ENCODE peak calls at places on chromosomes 7 and 10, in five cellular contexts. One of them, this sample, is unnamed.

GRCh38 chr10:104353325-104354048 is at the start of gene CFAP58:
- DNase-seq in SK-N-SH: peak; percentile 89
- DNase-seq in mammary epithelial cell: peak; percentile 88
- DNase-seq in IMR-90: peak; percentile 70
- DNase-seq in colonic mucosa: peak; percentile 97
- DNase-seq in this sample: peak; percentile 91

GRCh38 chr10:56142092-56142728 is 218.8 kb downstream of the ZWINT start:
- DNase-seq in SK-N-SH: no peak
- DNase-seq in mammary epithelial cell: no peak
- DNase-seq in IMR-90: no peak
- DNase-seq in colonic mucosa: no peak
- DNase-seq in this sample: no peak

GRCh38 chr7:129781128-129781855 is 169.8 kb downstream of the NRF1 start:
- DNase-seq in SK-N-SH: peak; percentile 75
- DNase-seq in mammary epithelial cell: no peak
- DNase-seq in IMR-90: no peak
- DNase-seq in colonic mucosa: no peak
- DNase-seq in this sample: no peak

GRCh38 chr7:44215531-44215930 is 14.8 kb downstream of the YKT6 start:
- DNase-seq in SK-N-SH: peak; percentile 38
- DNase-seq in mammary epithelial cell: no peak
- DNase-seq in IMR-90: no peak
- DNase-seq in colonic mucosa: no peak
- DNase-seq in this sample: no peak

GRCh38 chr10:18279202-18279601 is 139.0 kb downstream of the CACNB2 start:
- DNase-seq in SK-N-SH: no peak
- DNase-seq in mammary epithelial cell: peak; percentile 21
- DNase-seq in IMR-90: peak; percentile 61
- DNase-seq in colonic mucosa: no peak
- DNase-seq in this sample: no peak

GRCh38 chr7:156487811-156488523 is 152.6 kb upstream of the RNF32 start:
- DNase-seq in SK-N-SH: no peak
- DNase-seq in mammary epithelial cell: no peak
- DNase-seq in IMR-90: no peak
- DNase-seq in colonic mucosa: no peak
- DNase-seq in this sample: no peak

GRCh38 chr10:102648889-102649752 is 4.8 kb downstream of the TRIM8 start:
- DNase-seq in SK-N-SH: peak; percentile 58
- DNase-seq in mammary epithelial cell: no peak
- DNase-seq in IMR-90: no peak
- DNase-seq in colonic mucosa: no peak
- DNase-seq in this sample: no peak

GRCh38 chr10:117374506-117375359 is 507 bp downstream of the PDZD8 start:
- DNase-seq in SK-N-SH: peak; percentile 54
- DNase-seq in mammary epithelial cell: no peak
- DNase-seq in IMR-90: peak; percentile 46
- DNase-seq in colonic mucosa: peak; percentile 42
- DNase-seq in this sample: peak; percentile 19

GRCh38 chr7:130734525-130735272 is 692 bp upstream of the KLF14 start:
- DNase-seq in SK-N-SH: peak; percentile 41
- DNase-seq in mammary epithelial cell: peak; percentile 2
- DNase-seq in IMR-90: peak; percentile 3
- DNase-seq in colonic mucosa: no peak
- DNase-seq in this sample: no peak

GRCh38 chr7:34158311-34158710 is 253.0 kb downstream of the BMPER start:
- DNase-seq in SK-N-SH: no peak
- DNase-seq in mammary epithelial cell: no peak
- DNase-seq in IMR-90: peak; percentile 41
- DNase-seq in colonic mucosa: no peak
- DNase-seq in this sample: no peak

GRCh38 chr10:131131726-131132561 is 179.6 kb downstream of the TCERG1L start:
- DNase-seq in SK-N-SH: no peak
- DNase-seq in mammary epithelial cell: no peak
- DNase-seq in IMR-90: no peak
- DNase-seq in colonic mucosa: no peak
- DNase-seq in this sample: no peak

GRCh38 chr7:156903232-156903909 is 10.4 kb upstream of the LMBR1 start:
- DNase-seq in SK-N-SH: no peak
- DNase-seq in mammary epithelial cell: peak; percentile 79
- DNase-seq in IMR-90: peak; percentile 19
- DNase-seq in colonic mucosa: no peak
- DNase-seq in this sample: peak; percentile 90

GRCh38 chr7:16528520-16528919 is 1.9 kb downstream of the LRRC72 start:
- DNase-seq in SK-N-SH: no peak
- DNase-seq in mammary epithelial cell: no peak
- DNase-seq in IMR-90: peak; percentile 22
- DNase-seq in colonic mucosa: no peak
- DNase-seq in this sample: no peak

GRCh38 chr7:140695381-140695780 is 1.1 kb upstream of the NDUFB2 start:
- DNase-seq in SK-N-SH: no peak
- DNase-seq in mammary epithelial cell: no peak
- DNase-seq in IMR-90: no peak
- DNase-seq in colonic mucosa: no peak
- DNase-seq in this sample: no peak

GRCh38 chr7:140696679-140697446 is at the start of gene NDUFB2:
- DNase-seq in SK-N-SH: peak; percentile 96
- DNase-seq in mammary epithelial cell: peak; percentile 91
- DNase-seq in IMR-90: peak; percentile 76
- DNase-seq in colonic mucosa: peak; percentile 85
- DNase-seq in this sample: peak; percentile 61

GRCh38 chr7:140694592-140694991 is 1.9 kb upstream of the NDUFB2 start:
- DNase-seq in SK-N-SH: no peak
- DNase-seq in mammary epithelial cell: no peak
- DNase-seq in IMR-90: no peak
- DNase-seq in colonic mucosa: no peak
- DNase-seq in this sample: no peak

GRCh38 chr7:140697447-140698143 is 1.1 kb downstream of the NDUFB2 start:
- DNase-seq in SK-N-SH: no peak
- DNase-seq in mammary epithelial cell: no peak
- DNase-seq in IMR-90: peak; percentile 64
- DNase-seq in colonic mucosa: no peak
- DNase-seq in this sample: no peak

DNA sequence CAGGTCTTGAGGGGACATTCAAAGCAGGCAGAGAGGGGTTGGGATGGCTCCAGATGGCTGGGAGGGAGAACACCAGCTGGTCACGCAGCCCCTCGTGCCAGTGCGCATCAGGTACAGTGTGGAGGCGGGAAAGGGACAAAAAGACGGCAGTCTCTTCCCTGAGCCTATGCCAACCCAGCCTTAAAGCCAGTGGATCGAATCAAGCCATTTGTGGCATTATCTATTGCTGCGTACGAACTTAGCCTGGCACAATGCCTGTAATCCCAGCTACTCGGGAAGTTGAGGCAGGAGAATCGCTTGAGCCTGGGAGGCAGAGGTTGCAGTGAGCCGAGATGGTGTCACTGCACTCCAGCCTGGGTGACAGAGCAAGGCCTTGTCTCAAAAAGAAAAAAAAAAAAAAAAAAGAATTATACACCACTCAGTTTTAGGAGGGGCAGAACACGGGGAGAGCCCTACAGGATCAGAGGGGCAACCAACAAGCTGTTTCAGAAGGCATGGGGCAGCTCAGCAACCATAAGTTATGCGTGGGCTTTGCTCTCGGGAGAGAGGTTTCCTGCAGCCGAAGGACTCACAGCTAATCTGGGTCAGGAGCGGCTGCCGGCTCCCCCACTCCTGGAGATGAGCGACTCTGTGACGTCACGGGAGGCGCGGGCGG is 357 bp upstream of the NDUFB2 start:
- DNase-seq in SK-N-SH: peak; percentile 99
- DNase-seq in mammary epithelial cell: no peak
- DNase-seq in IMR-90: peak; percentile 89
- DNase-seq in colonic mucosa: peak; percentile 97
- DNase-seq in this sample: peak; percentile 92
- H3K9ac ChIP-seq in SK-N-SH: peak overlapping the region; percentile 85
- H3K9ac ChIP-seq in mammary epithelial cell: peak overlapping the region; percentile 31
- H3K9ac ChIP-seq in IMR-90: peak overlapping the region; percentile 86
- H3K9ac ChIP-seq in colonic mucosa: peak overlapping the region; percentile 57
- H3K9ac ChIP-seq in this sample: peak overlapping the region; percentile 90

GRCh38 chr7:27107391-27107900 is 5.0 kb upstream of the HOXA2 start:
- DNase-seq in SK-N-SH: no peak
- DNase-seq in mammary epithelial cell: peak; percentile 64
- DNase-seq in IMR-90: peak; percentile 86
- DNase-seq in colonic mucosa: peak; percentile 66
- DNase-seq in this sample: no peak
- H3K4me3 ChIP-seq in SK-N-SH: no peak overlapping the region
- H3K4me3 ChIP-seq in mammary epithelial cell: peak overlapping the region; percentile 43
- H3K4me3 ChIP-seq in IMR-90: peak overlapping the region; percentile 23
- H3K4me3 ChIP-seq in colonic mucosa: peak overlapping the region; percentile 3
- H3K4me3 ChIP-seq in this sample: no peak overlapping the region

GRCh38 chr7:128763541-128763940 is 12.1 kb downstream of the OPN1SW start:
- DNase-seq in SK-N-SH: no peak
- DNase-seq in mammary epithelial cell: no peak
- DNase-seq in IMR-90: no peak
- DNase-seq in colonic mucosa: no peak
- DNase-seq in this sample: no peak

GRCh38 chr7:128770238-128770637 is 5.4 kb downstream of the OPN1SW start:
- DNase-seq in SK-N-SH: no peak
- DNase-seq in mammary epithelial cell: no peak
- DNase-seq in IMR-90: peak; percentile 53
- DNase-seq in colonic mucosa: no peak
- DNase-seq in this sample: no peak

GRCh38 chr7:128767475-128768110 is 8.0 kb downstream of the OPN1SW start:
- DNase-seq in SK-N-SH: no peak
- DNase-seq in mammary epithelial cell: no peak
- DNase-seq in IMR-90: no peak
- DNase-seq in colonic mucosa: no peak
- DNase-seq in this sample: no peak
- H3K9ac ChIP-seq in SK-N-SH: no peak overlapping the region
- H3K9ac ChIP-seq in mammary epithelial cell: no peak overlapping the region
- H3K9ac ChIP-seq in IMR-90: no peak overlapping the region
- H3K9ac ChIP-seq in colonic mucosa: no peak overlapping the region
- H3K9ac ChIP-seq in this sample: no peak overlapping the region

GRCh38 chr10:114683162-114683561 is 25.1 kb upstream of the ABLIM1 start:
- DNase-seq in SK-N-SH: no peak
- DNase-seq in mammary epithelial cell: peak; percentile 74
- DNase-seq in IMR-90: no peak
- DNase-seq in colonic mucosa: no peak
- DNase-seq in this sample: peak; percentile 4

GRCh38 chr10:114684085-114684821 is 26.2 kb upstream of the ABLIM1 start:
- DNase-seq in SK-N-SH: peak; percentile 24
- DNase-seq in mammary epithelial cell: no peak
- DNase-seq in IMR-90: peak; percentile 30
- DNase-seq in colonic mucosa: peak; percentile 79
- DNase-seq in this sample: peak; percentile 43

GRCh38 chr10:114684822-114685209 is 26.7 kb upstream of the ABLIM1 start:
- DNase-seq in SK-N-SH: peak; percentile 33
- DNase-seq in mammary epithelial cell: peak; percentile 51
- DNase-seq in IMR-90: peak; percentile 85
- DNase-seq in colonic mucosa: peak; percentile 62
- DNase-seq in this sample: peak; percentile 70

GRCh38 chr10:114682532-114682931 is 24.5 kb upstream of the ABLIM1 start:
- DNase-seq in SK-N-SH: no peak
- DNase-seq in mammary epithelial cell: no peak
- DNase-seq in IMR-90: no peak
- DNase-seq in colonic mucosa: no peak
- DNase-seq in this sample: no peak

GRCh38 chr10:114683593-114683992 is 25.5 kb upstream of the ABLIM1 start:
- DNase-seq in SK-N-SH: no peak
- DNase-seq in mammary epithelial cell: no peak
- DNase-seq in IMR-90: no peak
- DNase-seq in colonic mucosa: no peak
- DNase-seq in this sample: no peak
- H3K4me3 ChIP-seq in SK-N-SH: peak overlapping the region; percentile 29
- H3K4me3 ChIP-seq in mammary epithelial cell: no peak overlapping the region
- H3K4me3 ChIP-seq in IMR-90: no peak overlapping the region
- H3K4me3 ChIP-seq in colonic mucosa: no peak overlapping the region
- H3K4me3 ChIP-seq in this sample: no peak overlapping the region

DNA sequence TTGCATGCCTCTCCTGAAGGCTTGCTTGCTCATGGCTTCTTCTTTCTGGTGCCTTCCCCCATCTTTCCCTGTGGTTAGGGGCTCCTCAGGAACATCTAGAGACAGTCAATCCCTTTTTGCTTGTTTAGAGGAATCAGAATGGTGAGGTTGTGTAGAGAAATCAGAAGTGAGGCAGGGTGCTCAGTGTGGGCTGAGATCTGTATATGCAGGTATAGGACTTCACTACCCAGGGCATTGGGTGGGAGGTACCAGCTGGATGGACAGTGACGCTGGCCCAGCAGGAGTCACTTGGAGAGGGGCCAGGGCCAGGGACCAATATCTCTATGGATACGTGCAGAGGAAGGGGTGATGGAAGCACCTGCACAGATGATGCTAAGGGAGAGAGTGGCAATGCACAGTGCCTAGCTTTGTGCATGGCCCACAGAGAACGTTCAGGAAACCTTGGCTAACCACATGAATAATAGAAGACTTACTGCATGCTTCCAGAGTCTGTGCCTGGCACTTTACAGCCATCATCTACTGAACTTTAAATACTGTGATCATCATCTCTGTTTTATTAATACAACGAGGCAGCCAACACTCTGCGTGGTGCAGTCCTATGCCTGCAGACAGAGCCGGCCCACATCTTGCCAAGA is 255.2 kb downstream of the ABCA13 start:
- DNase-seq in SK-N-SH: no peak
- DNase-seq in mammary epithelial cell: no peak
- DNase-seq in IMR-90: no peak
- DNase-seq in colonic mucosa: no peak
- DNase-seq in this sample: no peak
- H3K9ac ChIP-seq in SK-N-SH: no peak overlapping the region
- H3K9ac ChIP-seq in mammary epithelial cell: no peak overlapping the region
- H3K9ac ChIP-seq in IMR-90: no peak overlapping the region
- H3K9ac ChIP-seq in colonic mucosa: no peak overlapping the region
- H3K9ac ChIP-seq in this sample: peak overlapping the region; percentile 15

GRCh38 chr7:55558962-55559920 is 13.1 kb downstream of the VOPP1 start:
- DNase-seq in SK-N-SH: no peak
- DNase-seq in mammary epithelial cell: no peak
- DNase-seq in IMR-90: no peak
- DNase-seq in colonic mucosa: no peak
- DNase-seq in this sample: no peak
- H3K4me3 ChIP-seq in SK-N-SH: no peak overlapping the region
- H3K4me3 ChIP-seq in mammary epithelial cell: no peak overlapping the region
- H3K4me3 ChIP-seq in IMR-90: no peak overlapping the region
- H3K4me3 ChIP-seq in colonic mucosa: no peak overlapping the region
- H3K4me3 ChIP-seq in this sample: no peak overlapping the region

DNA sequence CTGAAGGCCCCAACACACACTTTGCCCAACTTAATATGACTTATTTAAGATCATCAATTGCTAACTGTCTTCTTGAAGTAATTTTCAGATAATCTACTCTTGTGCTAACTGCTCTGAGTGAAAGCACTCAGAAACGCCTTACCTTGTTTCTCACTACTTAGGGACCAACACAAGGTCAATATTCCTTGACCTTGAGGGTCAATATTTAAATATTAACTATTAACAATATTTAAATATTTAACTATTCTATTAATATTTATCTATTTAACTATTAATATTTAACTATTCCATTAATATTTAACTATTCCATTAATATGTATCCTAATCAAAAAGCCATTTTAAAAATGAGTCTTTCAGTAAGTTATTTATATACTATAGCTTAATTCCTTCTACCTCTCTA is 26.0 kb upstream of the HNRNPH3 start:
- DNase-seq in SK-N-SH: no peak
- DNase-seq in mammary epithelial cell: no peak
- DNase-seq in IMR-90: no peak
- DNase-seq in colonic mucosa: no peak
- DNase-seq in this sample: no peak
- H3K9ac ChIP-seq in SK-N-SH: no peak overlapping the region
- H3K9ac ChIP-seq in mammary epithelial cell: no peak overlapping the region
- H3K9ac ChIP-seq in IMR-90: no peak overlapping the region
- H3K9ac ChIP-seq in colonic mucosa: peak overlapping the region; percentile 42
- H3K9ac ChIP-seq in this sample: no peak overlapping the region

This sample was measured in PC-3.